ENCODE peak calls at places on chromosome 15, in seven cellular contexts. X, N, U, Y, H, L and A are unnamed samples.

GRCh38 chr15:73691398-73691797 is 7.2 kb downstream of the CD276 start:
- DNase-seq in X (no peak), N (no peak), U (peak; percentile 14), Y (no peak), H (peak; percentile 77), L (no peak), A (peak; percentile 68)

GRCh38 chr15:93987068-93987467 is 244.3 kb upstream of the MCTP2 start:
- DNase-seq in X (no peak), N (no peak), U (no peak), Y (no peak), H (no peak), L (no peak), A (no peak)

GRCh38 chr15:68550498-68551295 is 28.1 kb upstream of the CORO2B start:
- DNase-seq in X (peak; percentile 47), N (peak; percentile 71), U (no peak), Y (peak; percentile 51), H (peak; percentile 44), L (peak; percentile 46), A (peak; percentile 63)

GRCh38 chr15:51229907-51230328 is 108.5 kb downstream of the CYP19A1 start:
- DNase-seq in X (no peak), N (peak; percentile 35), U (no peak), Y (peak; percentile 21), H (peak; percentile 27), L (no peak), A (no peak)

GRCh38 chr15:90561344-90562244 is 31.9 kb downstream of the CRTC3 start:
- DNase-seq in X (no peak), N (no peak), U (no peak), Y (no peak), H (peak; percentile 81), L (no peak), A (no peak)

GRCh38 chr15:88256261-88257230 is at the start of gene NTRK3:
- DNase-seq in X (no peak), N (peak; percentile 49), U (no peak), Y (peak; percentile 5), H (no peak), L (no peak), A (no peak)

GRCh38 chr15:54035616-54036015 is 57.4 kb downstream of the UNC13C start:
- DNase-seq in X (no peak), N (no peak), U (no peak), Y (no peak), H (no peak), L (no peak), A (no peak)

GRCh38 chr15:101498076-101498730 is 8.7 kb upstream of the PCSK6 start:
- DNase-seq in X (no peak), N (no peak), U (no peak), Y (no peak), H (no peak), L (no peak), A (peak; percentile 39)

GRCh38 chr15:25793354-25794050 is 69.6 kb downstream of the ATP10A start:
- DNase-seq in X (no peak), N (no peak), U (no peak), Y (no peak), H (no peak), L (no peak), A (no peak)

GRCh38 chr15:77739591-77740378 is 107.1 kb upstream of the LINGO1 start:
- DNase-seq in X (no peak), N (no peak), U (no peak), Y (no peak), H (no peak), L (no peak), A (no peak)

GRCh38 chr15:85754993-85755392 is 39.7 kb downstream of the KLHL25 start:
- DNase-seq in X (no peak), N (no peak), U (no peak), Y (no peak), H (peak; percentile 13), L (no peak), A (no peak)

GRCh38 chr15:52529289-52529929 is 729 bp upstream of the MYO5A start:
- DNase-seq in X (no peak), N (peak; percentile 15), U (no peak), Y (no peak), H (no peak), L (no peak), A (no peak)

GRCh38 chr15:35751421-35752133 is 205.6 kb upstream of the DPH6 start:
- DNase-seq in X (peak; percentile 4), N (peak; percentile 68), U (peak; percentile 34), Y (peak; percentile 66), H (peak; percentile 78), L (peak; percentile 4), A (peak; percentile 62)

GRCh38 chr15:55774113-55774970 is 31.4 kb upstream of the PRTG start:
- DNase-seq in X (peak; percentile 20), N (peak; percentile 60), U (no peak), Y (peak; percentile 44), H (peak; percentile 10), L (no peak), A (peak; percentile 16)

GRCh38 chr15:39465843-39466242 is 115.0 kb upstream of the THBS1 start:
- DNase-seq in X (no peak), N (no peak), U (no peak), Y (no peak), H (no peak), L (no peak), A (no peak)